ENCODE peak calls at places on chromosomes 12 and 14, in ten cellular contexts. One of them, this sample, is unnamed.

GRCh38 chr12:121893901-121894540 is 5.4 kb downstream of the PSMD9 start:
- DNase-seq in cardiac muscle cell: no peak
- DNase-seq in foreskin fibroblast: peak
- DNase-seq in fibroblast of lung: peak
- DNase-seq in BJ: peak
- DNase-seq in neural progenitor cell: no peak
- DNase-seq in left ventricle myocardium inferior: no peak
- DNase-seq in coronary artery: no peak
- DNase-seq in PC-3: peak
- DNase-seq in BE2C: no peak
- DNase-seq in this sample: no peak

GRCh38 chr12:94712852-94713545 is 62.6 kb upstream of the TMCC3 start:
- DNase-seq in cardiac muscle cell: no peak
- DNase-seq in foreskin fibroblast: no peak
- DNase-seq in fibroblast of lung: no peak
- DNase-seq in BJ: no peak
- DNase-seq in neural progenitor cell: no peak
- DNase-seq in left ventricle myocardium inferior: no peak
- DNase-seq in coronary artery: no peak
- DNase-seq in PC-3: no peak
- DNase-seq in BE2C: no peak
- DNase-seq in this sample: no peak

GRCh38 chr14:87334997-87335675 is 657.8 kb downstream of the GALC start:
- DNase-seq in cardiac muscle cell: no peak
- DNase-seq in foreskin fibroblast: peak
- DNase-seq in fibroblast of lung: peak
- DNase-seq in BJ: no peak
- DNase-seq in neural progenitor cell: no peak
- DNase-seq in left ventricle myocardium inferior: no peak
- DNase-seq in coronary artery: no peak
- DNase-seq in PC-3: no peak
- DNase-seq in BE2C: no peak
- DNase-seq in this sample: no peak

GRCh38 chr12:3279832-3280231 is 202.7 kb downstream of the TSPAN9 start:
- DNase-seq in cardiac muscle cell: no peak
- DNase-seq in foreskin fibroblast: no peak
- DNase-seq in fibroblast of lung: no peak
- DNase-seq in BJ: no peak
- DNase-seq in neural progenitor cell: no peak
- DNase-seq in left ventricle myocardium inferior: no peak
- DNase-seq in coronary artery: no peak
- DNase-seq in PC-3: no peak
- DNase-seq in BE2C: no peak
- DNase-seq in this sample: no peak

GRCh38 chr14:77622562-77622961 is 6.1 kb upstream of the SPTLC2 start:
- DNase-seq in cardiac muscle cell: no peak
- DNase-seq in foreskin fibroblast: no peak
- DNase-seq in fibroblast of lung: no peak
- DNase-seq in BJ: no peak
- DNase-seq in neural progenitor cell: no peak
- DNase-seq in left ventricle myocardium inferior: no peak
- DNase-seq in coronary artery: no peak
- DNase-seq in PC-3: peak
- DNase-seq in BE2C: no peak
- DNase-seq in this sample: no peak

GRCh38 chr12:23634344-23634743 is 315.1 kb downstream of the SOX5 start:
- DNase-seq in cardiac muscle cell: no peak
- DNase-seq in foreskin fibroblast: no peak
- DNase-seq in fibroblast of lung: no peak
- DNase-seq in BJ: no peak
- DNase-seq in neural progenitor cell: no peak
- DNase-seq in left ventricle myocardium inferior: no peak
- DNase-seq in coronary artery: no peak
- DNase-seq in PC-3: no peak
- DNase-seq in BE2C: no peak
- DNase-seq in this sample: no peak

GRCh38 chr12:68924546-68924945 is 8.4 kb downstream of the CPM start:
- DNase-seq in cardiac muscle cell: no peak
- DNase-seq in foreskin fibroblast: peak
- DNase-seq in fibroblast of lung: no peak
- DNase-seq in BJ: peak
- DNase-seq in neural progenitor cell: no peak
- DNase-seq in left ventricle myocardium inferior: no peak
- DNase-seq in coronary artery: no peak
- DNase-seq in PC-3: peak
- DNase-seq in BE2C: no peak
- DNase-seq in this sample: no peak

GRCh38 chr14:104547998-104548700 is 31.4 kb upstream of the C14orf180 start:
- DNase-seq in cardiac muscle cell: no peak
- DNase-seq in foreskin fibroblast: no peak
- DNase-seq in fibroblast of lung: no peak
- DNase-seq in BJ: no peak
- DNase-seq in neural progenitor cell: no peak
- DNase-seq in left ventricle myocardium inferior: no peak
- DNase-seq in coronary artery: no peak
- DNase-seq in PC-3: no peak
- DNase-seq in BE2C: no peak
- DNase-seq in this sample: no peak

GRCh38 chr12:8823565-8824300 is 1.3 kb downstream of the A2ML1 start:
- DNase-seq in cardiac muscle cell: peak
- DNase-seq in foreskin fibroblast: peak
- DNase-seq in fibroblast of lung: peak
- DNase-seq in BJ: no peak
- DNase-seq in neural progenitor cell: peak
- DNase-seq in left ventricle myocardium inferior: no peak
- DNase-seq in coronary artery: no peak
- DNase-seq in PC-3: no peak
- DNase-seq in BE2C: no peak
- DNase-seq in this sample: no peak

GRCh38 chr12:38921025-38921677 is 15.8 kb upstream of the CPNE8 start:
- DNase-seq in cardiac muscle cell: peak
- DNase-seq in foreskin fibroblast: peak
- DNase-seq in fibroblast of lung: no peak
- DNase-seq in BJ: no peak
- DNase-seq in neural progenitor cell: peak
- DNase-seq in left ventricle myocardium inferior: peak
- DNase-seq in coronary artery: no peak
- DNase-seq in PC-3: peak
- DNase-seq in BE2C: peak
- DNase-seq in this sample: no peak

GRCh38 chr12:1994429-1995143 is 9.7 kb downstream of the DCP1B start:
- DNase-seq in cardiac muscle cell: no peak
- DNase-seq in foreskin fibroblast: no peak
- DNase-seq in fibroblast of lung: no peak
- DNase-seq in BJ: no peak
- DNase-seq in neural progenitor cell: no peak
- DNase-seq in left ventricle myocardium inferior: no peak
- DNase-seq in coronary artery: no peak
- DNase-seq in PC-3: no peak
- DNase-seq in BE2C: no peak
- DNase-seq in this sample: no peak
- TF ChIP-seq CTCF in cardiac muscle cell: no peak
- TF ChIP-seq CTCF in foreskin fibroblast: no peak
- TF ChIP-seq CTCF in fibroblast of lung: no peak
- TF ChIP-seq CTCF in BJ: no peak
- TF ChIP-seq CTCF in neural progenitor cell: no peak
- TF ChIP-seq CTCF in left ventricle myocardium inferior: no peak
- TF ChIP-seq CTCF in coronary artery: no peak
- TF ChIP-seq CTCF in PC-3: no peak
- TF ChIP-seq CTCF in BE2C: no peak
- TF ChIP-seq CTCF in this sample: no peak

GRCh38 chr12:131217024-131217586 is 263.4 kb downstream of the ADGRD1 start:
- DNase-seq in cardiac muscle cell: peak
- DNase-seq in foreskin fibroblast: no peak
- DNase-seq in fibroblast of lung: no peak
- DNase-seq in BJ: no peak
- DNase-seq in neural progenitor cell: no peak
- DNase-seq in left ventricle myocardium inferior: no peak
- DNase-seq in coronary artery: no peak
- DNase-seq in PC-3: no peak
- DNase-seq in BE2C: peak
- DNase-seq in this sample: no peak

GRCh38 chr12:131220007-131220685 is 266.4 kb downstream of the ADGRD1 start:
- DNase-seq in cardiac muscle cell: no peak
- DNase-seq in foreskin fibroblast: no peak
- DNase-seq in fibroblast of lung: no peak
- DNase-seq in BJ: no peak
- DNase-seq in neural progenitor cell: no peak
- DNase-seq in left ventricle myocardium inferior: no peak
- DNase-seq in coronary artery: no peak
- DNase-seq in PC-3: no peak
- DNase-seq in BE2C: no peak
- DNase-seq in this sample: no peak

GRCh38 chr12:131221061-131221945 is 267.6 kb downstream of the ADGRD1 start:
- DNase-seq in cardiac muscle cell: no peak
- DNase-seq in foreskin fibroblast: no peak
- DNase-seq in fibroblast of lung: no peak
- DNase-seq in BJ: no peak
- DNase-seq in neural progenitor cell: no peak
- DNase-seq in left ventricle myocardium inferior: no peak
- DNase-seq in coronary artery: no peak
- DNase-seq in PC-3: no peak
- DNase-seq in BE2C: no peak
- DNase-seq in this sample: no peak

GRCh38 chr12:131219173-131220006 is 265.7 kb downstream of the ADGRD1 start:
- DNase-seq in cardiac muscle cell: no peak
- DNase-seq in foreskin fibroblast: no peak
- DNase-seq in fibroblast of lung: no peak
- DNase-seq in BJ: no peak
- DNase-seq in neural progenitor cell: no peak
- DNase-seq in left ventricle myocardium inferior: no peak
- DNase-seq in coronary artery: no peak
- DNase-seq in PC-3: no peak
- DNase-seq in BE2C: no peak
- DNase-seq in this sample: no peak

DNA sequence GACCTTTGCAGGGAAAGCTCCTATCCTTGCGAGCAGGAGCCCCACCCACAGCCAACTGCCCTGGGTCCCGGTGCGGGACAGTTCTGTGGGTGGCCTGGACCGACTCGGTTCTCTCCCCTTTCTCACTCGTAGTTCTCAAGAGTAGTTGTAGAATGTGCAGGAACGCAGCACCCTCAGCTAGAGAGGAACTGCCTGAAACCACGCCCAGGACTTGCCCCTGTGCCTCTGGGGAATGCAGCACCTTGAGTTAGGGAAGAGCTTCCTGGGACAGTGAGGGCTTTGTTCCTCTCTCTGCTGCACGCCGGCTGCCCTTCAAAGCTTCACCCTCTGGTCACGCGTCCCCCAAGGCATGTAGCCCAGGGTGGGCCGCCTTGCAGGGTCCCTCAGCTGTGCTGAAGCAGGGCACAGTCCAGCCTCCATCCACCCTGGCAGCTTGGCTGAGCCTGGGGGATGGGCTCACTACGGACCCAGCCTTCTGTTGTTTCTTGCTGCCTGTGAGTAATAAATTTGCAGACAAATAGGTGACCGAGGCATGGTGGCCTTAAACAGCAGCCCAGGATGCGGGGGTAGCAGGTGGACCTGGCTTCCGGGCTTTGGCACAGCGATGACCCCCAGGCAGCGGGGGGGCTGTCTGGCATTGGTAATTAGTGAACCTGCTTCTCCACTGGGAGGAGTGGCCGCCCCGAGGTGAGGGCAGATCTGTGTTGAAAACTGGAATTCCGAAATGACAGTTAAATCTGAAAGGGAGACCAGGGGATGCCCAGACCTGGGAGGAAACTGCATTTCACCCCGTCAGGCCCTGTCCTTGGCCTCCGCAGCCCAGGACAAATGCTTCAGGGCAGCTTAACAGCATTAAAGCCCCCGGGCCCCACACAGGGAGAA is 264.8 kb downstream of the ADGRD1 start:
- DNase-seq in cardiac muscle cell: peak
- DNase-seq in foreskin fibroblast: no peak
- DNase-seq in fibroblast of lung: no peak
- DNase-seq in BJ: no peak
- DNase-seq in neural progenitor cell: peak
- DNase-seq in left ventricle myocardium inferior: no peak
- DNase-seq in coronary artery: no peak
- DNase-seq in PC-3: peak
- DNase-seq in BE2C: no peak
- DNase-seq in this sample: no peak
- H3K4me3 ChIP-seq in cardiac muscle cell: no peak
- H3K4me3 ChIP-seq in foreskin fibroblast: no peak
- H3K4me3 ChIP-seq in fibroblast of lung: no peak
- H3K4me3 ChIP-seq in BJ: no peak
- H3K4me3 ChIP-seq in neural progenitor cell: no peak
- H3K4me3 ChIP-seq in left ventricle myocardium inferior: no peak
- H3K4me3 ChIP-seq in coronary artery: no peak
- H3K4me3 ChIP-seq in PC-3: no peak
- H3K4me3 ChIP-seq in BE2C: no peak
- H3K4me3 ChIP-seq in this sample: no peak

DNA sequence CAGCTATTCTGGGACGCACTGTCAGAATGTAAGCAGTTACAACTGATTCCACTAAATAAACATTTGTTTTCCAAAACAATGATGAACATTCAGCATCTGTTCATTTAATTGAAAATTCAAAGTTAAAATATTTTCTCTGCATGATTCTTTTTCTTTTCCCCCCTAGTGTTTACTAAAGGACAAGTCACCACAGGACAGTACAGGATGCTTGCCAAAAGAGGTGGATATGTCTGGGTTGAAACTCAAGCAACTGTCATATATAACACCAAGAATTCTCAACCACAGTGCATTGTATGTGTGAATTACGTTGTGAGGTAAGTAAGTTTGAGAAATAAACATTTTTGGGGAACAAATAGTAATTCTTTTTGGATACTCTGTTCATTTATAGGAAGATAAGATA is 28.2 kb upstream of the SNAPC1 start:
- DNase-seq in cardiac muscle cell: no peak
- DNase-seq in foreskin fibroblast: no peak
- DNase-seq in fibroblast of lung: no peak
- DNase-seq in BJ: no peak
- DNase-seq in neural progenitor cell: no peak
- DNase-seq in left ventricle myocardium inferior: no peak
- DNase-seq in coronary artery: no peak
- DNase-seq in PC-3: peak
- DNase-seq in BE2C: no peak
- DNase-seq in this sample: no peak
- TF ChIP-seq CTCF in cardiac muscle cell: no peak
- TF ChIP-seq CTCF in foreskin fibroblast: no peak
- TF ChIP-seq CTCF in fibroblast of lung: no peak
- TF ChIP-seq CTCF in BJ: no peak
- TF ChIP-seq CTCF in neural progenitor cell: no peak
- TF ChIP-seq CTCF in left ventricle myocardium inferior: no peak
- TF ChIP-seq CTCF in coronary artery: no peak
- TF ChIP-seq CTCF in PC-3: peak
- TF ChIP-seq CTCF in BE2C: no peak
- TF ChIP-seq CTCF in this sample: no peak

DNA sequence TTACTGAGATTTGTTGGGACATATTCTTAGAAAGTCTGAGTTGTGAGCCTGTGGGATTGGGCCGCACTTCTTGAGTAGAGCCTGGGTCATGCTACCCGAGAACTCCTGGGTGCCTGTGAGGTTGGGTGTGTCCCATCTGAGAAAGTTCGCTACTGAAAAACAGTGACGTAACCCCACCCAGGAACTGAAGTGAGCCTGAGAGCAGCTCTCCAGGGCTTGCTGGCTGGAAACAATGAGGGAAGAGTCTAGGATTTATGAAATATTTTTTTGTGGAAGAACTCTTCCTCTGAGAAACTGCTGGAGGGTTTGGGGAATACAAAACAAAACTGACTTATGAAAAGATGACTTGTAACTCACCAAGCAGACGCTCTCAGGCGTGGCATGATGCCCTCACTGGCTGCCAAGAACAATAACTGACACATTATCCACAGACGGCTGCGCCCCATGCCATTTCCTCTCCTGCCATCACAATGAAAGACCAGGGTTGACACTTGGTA is 69.2 kb downstream of the RASSF3 start:
- DNase-seq in cardiac muscle cell: no peak
- DNase-seq in foreskin fibroblast: peak
- DNase-seq in fibroblast of lung: peak
- DNase-seq in BJ: no peak
- DNase-seq in neural progenitor cell: no peak
- DNase-seq in left ventricle myocardium inferior: peak
- DNase-seq in coronary artery: peak
- DNase-seq in PC-3: peak
- DNase-seq in BE2C: no peak
- DNase-seq in this sample: no peak
- H3K4me3 ChIP-seq in cardiac muscle cell: no peak
- H3K4me3 ChIP-seq in foreskin fibroblast: no peak
- H3K4me3 ChIP-seq in fibroblast of lung: no peak
- H3K4me3 ChIP-seq in BJ: no peak
- H3K4me3 ChIP-seq in neural progenitor cell: no peak
- H3K4me3 ChIP-seq in left ventricle myocardium inferior: peak
- H3K4me3 ChIP-seq in coronary artery: peak
- H3K4me3 ChIP-seq in PC-3: peak
- H3K4me3 ChIP-seq in BE2C: no peak
- H3K4me3 ChIP-seq in this sample: peak

This sample was measured in AG04449.